ENCODE peak calls at places on chromosomes 11 and 22, in eight cellular contexts. X is ovary, O is H1, Z is K562, E is A549, A is SK-N-SH, I is esophagus muscularis mucosa, K is upper lobe of left lung. B is an unnamed sample.

GRCh38 chr11:7672960-7673723 is at the start of gene CYB5R2:
- DNase-seq in Z (peak), O (no peak), A (peak), X (peak), K (peak), I (no peak), E (peak), B (peak)

GRCh38 chr11:106353031-106353430 is 275.6 kb downstream of the AASDHPPT start:
- DNase-seq in X (no peak), I (no peak), E (no peak), O (no peak), Z (no peak), K (no peak), A (no peak), B (no peak)

GRCh38 chr11:70631624-70632047 is 233.3 kb downstream of the CTTN start:
- DNase-seq in Z (no peak), A (no peak), I (no peak), X (no peak), K (no peak), O (no peak), E (no peak), B (no peak)

GRCh38 chr11:108620958-108621772 is 27.6 kb upstream of the EXPH5 start:
- DNase-seq in A (no peak), Z (no peak), K (no peak), O (no peak), I (no peak), E (peak), X (no peak), B (no peak)

GRCh38 chr11:12524865-12525264 is 147.5 kb downstream of the PARVA start:
- DNase-seq in A (no peak), X (no peak), Z (no peak), K (no peak), E (no peak), O (no peak), I (no peak), B (no peak)

GRCh38 chr22:45317551-45318167 is 7.9 kb downstream of the FAM118A start:
- DNase-seq in K (peak), E (peak), X (no peak), I (no peak), A (peak), Z (no peak), O (no peak), B (peak)

GRCh38 chr11:18384157-18384641 is 10.2 kb upstream of the LDHA start:
- DNase-seq in K (peak), A (peak), I (no peak), X (peak), Z (peak), O (no peak), E (peak), B (peak)

GRCh38 chr11:121416909-121417567 is 35.1 kb upstream of the SORL1 start:
- DNase-seq in A (no peak), E (peak), Z (no peak), O (no peak), X (peak), K (peak), I (peak), B (peak)

GRCh38 chr11:126544311-126545056 is 189.0 kb downstream of the ST3GAL4 start:
- DNase-seq in E (no peak), I (no peak), K (no peak), O (no peak), X (no peak), Z (no peak), A (peak), B (no peak)

GRCh38 chr11:42066113-42066512 is 606.7 kb upstream of the LRRC4C start:
- DNase-seq in X (no peak), A (no peak), K (no peak), I (no peak), E (peak), O (no peak), Z (no peak), B (no peak)

DNA sequence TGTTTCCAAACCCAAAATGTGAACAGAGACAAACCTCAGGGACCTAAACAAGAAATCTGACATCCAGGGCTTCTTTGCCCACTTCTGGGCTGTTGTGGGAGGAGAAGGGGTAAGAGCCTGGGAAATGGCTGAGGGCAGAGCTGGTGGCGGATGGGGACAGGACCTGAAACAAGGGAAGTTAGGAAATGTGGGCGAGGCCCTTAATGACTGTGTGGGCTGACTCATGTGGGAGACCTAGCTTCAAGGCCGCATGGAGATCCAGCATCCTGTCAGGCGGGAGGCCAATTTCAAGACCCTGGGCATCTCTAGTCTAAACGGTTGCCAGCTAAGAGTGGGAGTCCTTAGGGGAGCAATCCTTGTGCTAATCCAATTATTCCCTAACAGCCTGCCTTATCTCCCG is 2.1 kb upstream of the OAF start:
- DNase-seq in I (no peak), O (no peak), Z (peak), K (peak), A (no peak), X (peak), E (peak), B (no peak)
- TF ChIP-seq CTCF in I (no peak), O (no peak), Z (no peak), K (no peak), A (no peak), X (no peak), E (no peak), B (no peak)

DNA sequence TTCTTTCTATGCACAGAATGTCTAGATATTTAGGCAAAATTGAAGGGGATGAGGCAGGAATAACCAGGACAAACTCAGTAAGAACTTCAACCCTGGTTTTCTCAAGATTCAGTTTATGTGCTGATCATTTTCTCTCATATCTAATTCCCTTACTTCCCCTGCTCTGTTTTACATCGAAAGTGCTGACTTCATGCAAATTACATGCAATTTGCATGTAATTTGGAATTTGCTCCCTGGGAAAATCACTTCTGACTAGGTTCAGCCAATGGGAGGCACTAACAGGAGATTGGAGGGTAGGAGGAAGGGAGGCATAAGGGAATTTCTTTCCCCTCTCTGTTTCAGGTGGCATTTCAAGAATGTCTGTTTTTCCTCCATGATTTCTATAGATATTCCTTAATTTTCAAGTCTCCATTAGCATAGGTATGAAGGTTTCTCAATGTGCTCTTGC is 363.3 kb upstream of the CCDC90B start:
- DNase-seq in K (no peak), I (no peak), A (no peak), O (no peak), E (no peak), X (no peak), Z (no peak), B (no peak)
- TF ChIP-seq EP300 in K (no peak), I (no peak), A (no peak), O (no peak), E (no peak), X (no peak), Z (no peak), B (no peak)

GRCh38 chr11:100830978-100831732 is 144.1 kb downstream of the ARHGAP42 start:
- DNase-seq in X (no peak), Z (no peak), K (no peak), O (no peak), A (no peak), I (no peak), E (peak), B (no peak)

GRCh38 chr11:100825610-100826009 is 138.5 kb downstream of the ARHGAP42 start:
- DNase-seq in I (no peak), K (no peak), X (no peak), Z (no peak), A (no peak), O (no peak), E (no peak), B (no peak)

GRCh38 chr11:100830295-100830694 is 143.2 kb downstream of the ARHGAP42 start:
- DNase-seq in Z (no peak), A (no peak), X (no peak), I (no peak), O (no peak), K (peak), E (no peak), B (peak)

GRCh38 chr11:100831929-100832480 is 144.9 kb downstream of the ARHGAP42 start:
- DNase-seq in O (no peak), E (no peak), I (no peak), X (no peak), K (no peak), Z (no peak), A (no peak), B (no peak)

GRCh38 chr11:100827934-100828661 is 141.0 kb downstream of the ARHGAP42 start:
- DNase-seq in E (peak), A (no peak), O (no peak), Z (peak), K (no peak), I (no peak), X (no peak), B (no peak)
- TF ChIP-seq CTCF in E (peak), A (peak), O (no peak), Z (peak), K (peak), I (no peak), X (no peak), B (peak)

GRCh38 chr11:123145661-123146060 is 49.4 kb downstream of the CLMP start:
- DNase-seq in Z (peak), K (no peak), A (peak), E (peak), O (no peak), I (no peak), X (no peak), B (no peak)
- TF ChIP-seq EP300 in Z (no peak), K (no peak), A (no peak), E (no peak), O (no peak), I (no peak), X (no peak), B (no peak)

GRCh38 chr11:72703281-72704008 is 29.2 kb upstream of the PDE2A start:
- DNase-seq in E (no peak), A (no peak), O (no peak), I (no peak), X (peak), K (no peak), Z (no peak), B (no peak)

GRCh38 chr11:72705442-72706365 is 31.5 kb upstream of the PDE2A start:
- DNase-seq in Z (no peak), X (no peak), O (no peak), A (no peak), I (no peak), K (no peak), E (no peak), B (no peak)

GRCh38 chr11:72702842-72703241 is 28.6 kb upstream of the PDE2A start:
- DNase-seq in E (no peak), O (no peak), K (no peak), X (peak), A (no peak), Z (no peak), I (no peak), B (no peak)

GRCh38 chr11:72704783-72705287 is 30.6 kb upstream of the PDE2A start:
- DNase-seq in K (no peak), E (no peak), I (no peak), Z (no peak), A (no peak), X (no peak), O (no peak), B (no peak)

DNA sequence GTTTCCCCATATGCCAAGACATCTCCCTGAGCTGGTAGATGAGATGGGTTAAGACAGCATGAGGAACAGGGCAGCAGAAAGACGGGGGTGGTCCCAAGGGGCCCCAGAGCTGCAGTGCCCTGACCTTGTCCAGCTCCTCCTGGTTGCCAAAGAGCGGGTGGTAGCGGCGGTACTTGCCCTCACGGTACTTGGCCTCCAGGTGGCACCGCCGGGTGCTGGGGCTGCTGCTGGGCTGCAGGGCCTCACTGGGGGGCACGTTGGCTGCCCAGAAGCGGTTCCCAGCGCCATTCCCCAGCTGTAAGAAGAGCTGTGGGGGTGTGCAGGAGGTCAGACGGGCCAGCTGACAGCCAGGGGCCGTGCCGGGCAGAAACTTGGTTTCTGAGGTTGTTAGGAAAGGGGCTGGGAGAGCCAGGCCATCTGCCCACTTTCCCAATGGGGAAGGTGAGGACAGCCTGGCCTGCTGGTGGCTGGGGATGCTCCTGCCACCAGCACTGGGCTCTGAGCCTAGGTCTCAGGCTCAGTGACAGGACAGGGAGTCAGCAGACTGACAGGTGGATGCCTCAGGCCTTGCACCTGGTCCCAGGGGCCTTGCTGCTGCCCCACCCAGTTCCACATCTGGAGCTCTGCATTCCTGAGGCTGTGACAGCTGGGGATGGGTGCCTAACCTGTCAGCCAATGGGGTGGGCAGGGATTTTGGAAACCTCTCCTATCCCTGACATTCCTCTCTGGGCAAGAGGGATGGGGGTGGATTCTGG is 30.0 kb upstream of the PDE2A start:
- DNase-seq in I (no peak), O (no peak), X (peak), Z (no peak), A (no peak), E (no peak), K (no peak), B (no peak)
- TF ChIP-seq CTCF in I (no peak), O (no peak), X (no peak), Z (no peak), A (peak), E (no peak), K (no peak), B (no peak)